ENCODE peak calls at places on chromosomes 4 and X, in four cellular contexts. S is T1000, W is GM03348, T is ELR. D is an unnamed sample.

GRCh38 chr4:177064724-177065394 is 244.8 kb upstream of the NEIL3 start:
- DNase-seq in S (no peak), W (no peak), T (no peak), D (no peak)

GRCh38 chr4:150699599-150699998 is 117.6 kb downstream of the MAB21L2 start:
- DNase-seq in S (no peak), W (no peak), T (peak), D (no peak)

GRCh38 chr4:157115613-157116340 is 39.8 kb downstream of the GLRB start:
- DNase-seq in S (no peak), W (peak), T (peak), D (no peak)

GRCh38 chr4:23135792-23136645 is 443.3 kb downstream of the GBA3 start:
- DNase-seq in S (no peak), W (peak), T (peak), D (peak)

GRCh38 chr4:173700650-173701049 is 170.6 kb upstream of the HAND2 start:
- DNase-seq in S (no peak), W (no peak), T (no peak), D (no peak)

GRCh38 chrX:114717921-114718320 is 134.0 kb downstream of the HTR2C start:
- DNase-seq in S (no peak), W (no peak), T (no peak), D (no peak)

GRCh38 chrX:46165411-46165810 is 379.8 kb downstream of the ZNF674 start:
- DNase-seq in S (no peak), W (peak), T (peak), D (no peak)

GRCh38 chr4:77734928-77735327 is 84.2 kb downstream of the CNOT6L start:
- DNase-seq in S (no peak), W (peak), T (peak), D (no peak)

GRCh38 chr4:73528171-73528570 is 46.6 kb downstream of the AFM start:
- DNase-seq in S (no peak), W (no peak), T (no peak), D (no peak)

GRCh38 chrX:134006484-134007161 is 21.2 kb upstream of the GPC3 start:
- DNase-seq in S (no peak), W (no peak), T (no peak), D (no peak)

GRCh38 chr4:101724093-101724492 is 66.4 kb upstream of the BANK1 start:
- DNase-seq in S (no peak), W (no peak), T (no peak), D (no peak)

GRCh38 chr4:73520821-73521220 is 39.3 kb downstream of the AFM start:
- DNase-seq in S (peak), W (peak), T (peak), D (no peak)

GRCh38 chrX:134137353-134137752 is 99.6 kb upstream of the CCDC160 start:
- DNase-seq in S (no peak), W (no peak), T (no peak), D (no peak)

GRCh38 chr4:155658665-155659064 is 8.0 kb upstream of the GUCY1A1 start:
- DNase-seq in S (no peak), W (no peak), T (no peak), D (no peak)

GRCh38 chr4:171430495-171430894 is 382.7 kb upstream of the GALNTL6 start:
- DNase-seq in S (no peak), W (no peak), T (no peak), D (no peak)

GRCh38 chr4:122152699-122153328 is 683 bp downstream of the BLTP1 start:
- DNase-seq in S (peak), W (peak), T (peak), D (peak)

GRCh38 chr4:56244681-56245080 is 142.6 kb downstream of the AASDH start:
- DNase-seq in S (no peak), W (no peak), T (no peak), D (no peak)

D was measured in testis.